ENCODE peak calls at places on chromosome 15, in four cellular contexts. P is HepG2, J is K562, L is GM12878. H is an unnamed sample.
A peak's percentile ranks its signal among the peaks of the same experiment; 100 is the strongest.

GRCh38 chr15:40320931-40321371 is 2.5 kb upstream of the INAFM2 start:
- DNase-seq in P (peak; percentile 66), J (peak; percentile 75), L (no peak), H (peak; percentile 53)

GRCh38 chr15:92232317-92232716 is 161.4 kb upstream of the ST8SIA2 start:
- DNase-seq in P (no peak), J (no peak), L (no peak), H (no peak)

GRCh38 chr15:87672309-87672897 is 584.1 kb downstream of the NTRK3 start:
- DNase-seq in P (no peak), J (peak; percentile 45), L (no peak), H (peak; percentile 29)

GRCh38 chr15:38885001-38885400 is 320.4 kb upstream of the RASGRP1 start:
- DNase-seq in P (peak; percentile 15), J (no peak), L (no peak), H (no peak)

GRCh38 chr15:25391971-25392733 is 46.7 kb downstream of the UBE3A start:
- DNase-seq in P (no peak), J (no peak), L (no peak), H (no peak)

GRCh38 chr15:59722451-59722850 is 33.3 kb upstream of the BNIP2 start:
- DNase-seq in P (no peak), J (no peak), L (no peak), H (no peak)

GRCh38 chr15:66767370-66767769 is 65.3 kb downstream of the SMAD6 start:
- DNase-seq in P (no peak), J (no peak), L (no peak), H (no peak)

GRCh38 chr15:41559489-41560177 is 621 bp downstream of the TYRO3 start:
- DNase-seq in P (no peak), J (no peak), L (no peak), H (no peak)

GRCh38 chr15:44726136-44726535 is 10.2 kb upstream of the TRIM69 start:
- DNase-seq in P (no peak), J (no peak), L (no peak), H (no peak)

GRCh38 chr15:93265046-93265658 is 176.1 kb upstream of the RGMA start:
- DNase-seq in P (peak; percentile 3), J (no peak), L (no peak), H (no peak)

GRCh38 chr15:74317820-74318375 is 49.5 kb downstream of the CYP11A1 start:
- DNase-seq in P (no peak), J (no peak), L (no peak), H (no peak)

GRCh38 chr15:100941536-100941935 is 22.4 kb downstream of the LRRK1 start:
- DNase-seq in P (no peak), J (no peak), L (no peak), H (no peak)

GRCh38 chr15:79032656-79033055 is 57.9 kb downstream of the RASGRF1 start:
- DNase-seq in P (no peak), J (peak; percentile 8), L (no peak), H (no peak)

GRCh38 chr15:73991726-73992593 is at the start of gene STOML1:
- DNase-seq in P (peak; percentile 82), J (peak; percentile 96), L (no peak), H (peak; percentile 97)

GRCh38 chr15:50229336-50229735 is 36.2 kb downstream of the HDC start:
- DNase-seq in P (no peak), J (no peak), L (no peak), H (no peak)
- TF ChIP-seq SP1 in P (no peak), J (no peak), L (no peak), H (no peak)

GRCh38 chr15:89754361-89755154 is 3.5 kb upstream of the MESP1 start:
- DNase-seq in P (no peak), J (no peak), L (no peak), H (no peak)
- TF ChIP-seq BHLHE40 in P (no peak), J (no peak), L (no peak), H (no peak)

DNA sequence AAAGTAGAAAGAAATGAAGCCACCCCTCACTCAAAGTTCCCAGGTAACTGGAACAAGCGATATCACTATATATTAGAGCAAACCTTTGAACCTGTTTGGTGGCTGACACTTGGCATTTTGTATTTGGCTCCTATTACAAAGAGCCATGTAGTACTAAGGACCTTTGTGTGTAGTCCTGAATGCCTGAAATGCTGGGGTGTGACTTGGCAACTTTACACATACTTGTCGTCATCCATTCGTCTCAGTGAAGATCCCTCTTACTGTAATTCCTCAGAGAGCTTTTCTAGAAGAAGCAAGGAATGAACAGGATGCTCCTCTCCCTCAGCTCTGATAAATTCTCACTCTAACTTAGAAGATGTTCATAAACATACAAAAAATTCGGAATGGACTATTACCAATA is 216.1 kb upstream of the CDIN1 start:
- DNase-seq in P (no peak), J (no peak), L (no peak), H (no peak)
- TF ChIP-seq SP1 in P (no peak), J (no peak), L (no peak), H (no peak)

GRCh38 chr15:90645873-90646605 is 71.1 kb upstream of the BLM start:
- DNase-seq in P (no peak), J (no peak), L (no peak), H (no peak)
- TF ChIP-seq BHLHE40 in P (no peak), J (no peak), L (no peak), H (no peak)

GRCh38 chr15:64000183-64000710 is 46.0 kb downstream of the DAPK2 start:
- DNase-seq in P (peak; percentile 23), J (no peak), L (no peak), H (no peak)
- TF ChIP-seq SP1 in P (no peak), J (no peak), L (no peak), H (no peak)

GRCh38 chr15:43225201-43225949 is 4.6 kb upstream of the EPB42 start:
- DNase-seq in P (peak; percentile 63), J (peak; percentile 78), L (peak; percentile 45), H (peak; percentile 30)
- TF ChIP-seq BHLHE40 in P (no peak), J (no peak), L (no peak), H (no peak)

GRCh38 chr15:90481023-90481422 is 48.7 kb upstream of the CRTC3 start:
- DNase-seq in P (no peak), J (no peak), L (no peak), H (no peak)
- TF ChIP-seq SP1 in P (no peak), J (no peak), L (no peak), H (no peak)

GRCh38 chr15:55819397-55820034 is 76.6 kb upstream of the PRTG start:
- DNase-seq in P (no peak), J (no peak), L (no peak), H (no peak)

GRCh38 chr15:55820043-55820442 is 77.1 kb upstream of the PRTG start:
- DNase-seq in P (no peak), J (no peak), L (no peak), H (no peak)

GRCh38 chr15:55816017-55816416 is 73.1 kb upstream of the PRTG start:
- DNase-seq in P (no peak), J (no peak), L (no peak), H (no peak)
- TF ChIP-seq BHLHE40 in P (no peak), J (no peak), L (no peak), H (no peak)

DNA sequence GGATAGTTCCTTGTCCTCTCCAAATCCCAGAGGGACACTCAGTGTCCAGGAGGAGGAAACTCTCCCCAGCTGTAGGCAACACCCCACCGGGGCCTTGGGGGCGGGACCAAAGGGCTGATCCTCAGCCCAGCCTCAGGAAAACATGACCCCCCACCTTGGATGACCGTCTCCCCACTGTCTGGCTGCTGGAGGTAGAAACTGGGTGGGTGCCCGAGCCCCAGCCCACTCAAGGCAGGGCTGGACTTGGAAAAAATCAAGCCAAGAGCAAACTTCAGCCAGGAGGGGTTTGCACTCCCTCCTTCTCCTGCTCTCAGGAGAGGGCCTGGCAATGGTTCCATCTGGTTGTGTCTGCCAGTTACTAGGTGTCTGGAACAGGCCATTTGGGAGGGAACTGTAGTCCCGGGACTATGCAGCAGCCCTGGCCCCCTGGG is 3.6 kb upstream of the RASL12 start:
- DNase-seq in P (no peak), J (no peak), L (no peak), H (no peak)
- TF ChIP-seq SP1 in P (no peak), J (no peak), L (no peak), H (no peak)

H was measured in HEK293T.